ENCODE peak calls at places on chromosome 2, in nine cellular contexts. B is activated naive CD4-positive, alpha-beta T cell treated with anti-CD3 and anti-CD28 coated beads for 36 hours; J is KG1; S is NCI-H446 treated with DMSO at 0.1 percent for 48 hours; R is SHP77; V is RKO; D is Right ventricle myocardium inferior; F is MV-4-11; K is stimulated activated CD8-positive, alpha-beta memory T cell treated with anti-CD3 and anti-CD28 coated beads, Interleukin-4, amount 100 ng/mL, for 1 hour. Y is an unnamed sample.

GRCh38 chr2:223050900-223051299 is 1.1 kb upstream of the KCNE4 start:
- DNase-seq in B (no peak), J (no peak), S (no peak), R (no peak), V (no peak), D (no peak), F (no peak), K (no peak), Y (no peak)

GRCh38 chr2:145408980-145409379 is 889.1 kb upstream of the ZEB2 start:
- DNase-seq in B (no peak), J (no peak), S (no peak), R (no peak), V (no peak), D (no peak), F (no peak), K (no peak), Y (no peak)

GRCh38 chr2:97673187-97673914 is 3.8 kb downstream of the C2orf92 start:
- DNase-seq in B (peak), J (no peak), S (no peak), R (no peak), V (no peak), D (no peak), F (no peak), K (no peak), Y (no peak)

GRCh38 chr2:30346475-30347169 is 100.4 kb upstream of the LCLAT1 start:
- DNase-seq in B (no peak), J (no peak), S (no peak), R (no peak), V (no peak), D (peak), F (no peak), K (no peak), Y (no peak)

GRCh38 chr2:158502984-158503383 is 46.2 kb downstream of the PKP4 start:
- DNase-seq in B (no peak), J (no peak), S (no peak), R (no peak), V (no peak), D (no peak), F (no peak), K (no peak), Y (no peak)

GRCh38 chr2:151869296-151869695 is 41.1 kb upstream of the ARL5A start:
- DNase-seq in B (no peak), J (no peak), S (no peak), R (no peak), V (no peak), D (no peak), F (no peak), K (no peak), Y (no peak)

GRCh38 chr2:27182346-27182745 is 29.5 kb upstream of the ATRAID start:
- DNase-seq in B (no peak), J (no peak), S (no peak), R (no peak), V (no peak), D (no peak), F (no peak), K (no peak), Y (no peak)

GRCh38 chr2:184562532-184562931 is 35.8 kb upstream of the ZNF804A start:
- DNase-seq in B (no peak), J (peak), S (no peak), R (no peak), V (no peak), D (peak), F (peak), K (no peak), Y (no peak)

GRCh38 chr2:99403524-99403923 is 66.3 kb downstream of the EIF5B start:
- DNase-seq in B (peak), J (no peak), S (no peak), R (no peak), V (no peak), D (no peak), F (no peak), K (no peak), Y (no peak)